ENCODE peak calls at places on chromosome 11, in five cellular contexts. D, E, S, R and K are unnamed samples.

GRCh38 chr11:6824461-6824860 is 21.0 kb upstream of the OR10A5 start:
- DNase-seq in D (no peak), E (no peak), S (no peak), R (no peak), K (no peak)

GRCh38 chr11:128482512-128483191 is 104.7 kb downstream of the ETS1 start:
- DNase-seq in D (peak; percentile 65), E (no peak), S (no peak), R (peak; percentile 39), K (no peak)

GRCh38 chr11:44729065-44729464 is 2.3 kb downstream of the TSPAN18 start:
- DNase-seq in D (no peak), E (no peak), S (no peak), R (no peak), K (no peak)

GRCh38 chr11:17291710-17292109 is 15.2 kb downstream of the NUCB2 start:
- DNase-seq in D (no peak), E (no peak), S (no peak), R (no peak), K (no peak)

GRCh38 chr11:134245434-134245833 is 7.7 kb downstream of the THYN1 start:
- DNase-seq in D (no peak), E (no peak), S (no peak), R (no peak), K (no peak)

GRCh38 chr11:128481135-128481534 is 106.2 kb downstream of the ETS1 start:
- DNase-seq in D (no peak), E (no peak), S (no peak), R (no peak), K (no peak)

GRCh38 chr11:121500717-121501116 is 48.0 kb upstream of the SORL1-AS1 start:
- DNase-seq in D (no peak), E (no peak), S (no peak), R (no peak), K (no peak)

GRCh38 chr11:78921517-78921916 is 346.9 kb upstream of the NARS2 start:
- DNase-seq in D (no peak), E (no peak), S (no peak), R (no peak), K (no peak)

GRCh38 chr11:18757742-18758294 is 31.8 kb upstream of the IGSF22 start:
- DNase-seq in D (no peak), E (no peak), S (no peak), R (no peak), K (no peak)

GRCh38 chr11:112297248-112297866 is 36.7 kb upstream of the PLET1 start:
- DNase-seq in D (no peak), E (no peak), S (no peak), R (no peak), K (no peak)

GRCh38 chr11:14376920-14377319 is 17.9 kb upstream of the RRAS2 start:
- DNase-seq in D (no peak), E (no peak), S (no peak), R (no peak), K (no peak)

GRCh38 chr11:69744435-69744834 is 30.7 kb downstream of the FGF4 start:
- DNase-seq in D (no peak), E (no peak), S (no peak), R (peak; percentile 70), K (no peak)

GRCh38 chr11:68383976-68384501 is 71.6 kb downstream of the LRP5 start:
- DNase-seq in D (peak; percentile 71), E (peak; percentile 75), S (peak; percentile 70), R (peak; percentile 51), K (peak; percentile 93)

GRCh38 chr11:25949918-25950317 is 382.0 kb upstream of the ANO3 start:
- DNase-seq in D (no peak), E (no peak), S (no peak), R (no peak), K (no peak)

GRCh38 chr11:128628686-128629085 is 41.3 kb upstream of the ETS1 start:
- DNase-seq in D (no peak), E (no peak), S (no peak), R (no peak), K (no peak)

GRCh38 chr11:10139656-10140055 is 154.4 kb downstream of the SBF2 start:
- DNase-seq in D (no peak), E (no peak), S (no peak), R (peak; percentile 79), K (no peak)

GRCh38 chr11:71357414-71357813 is 90.8 kb downstream of the DHCR7 start:
- DNase-seq in D (no peak), E (no peak), S (no peak), R (no peak), K (no peak)

GRCh38 chr11:68821670-68822069 is 20.0 kb downstream of the CPT1A start:
- DNase-seq in D (no peak), E (no peak), S (no peak), R (no peak), K (no peak)

GRCh38 chr11:44634401-44635281 is 69.2 kb downstream of the CD82 start:
- DNase-seq in D (peak; percentile 54), E (peak; percentile 51), S (peak; percentile 88), R (peak; percentile 58), K (peak; percentile 94)

GRCh38 chr11:126268361-126268707 is 361 bp downstream of the SRPRA start:
- DNase-seq in D (no peak), E (no peak), S (no peak), R (no peak), K (no peak)

GRCh38 chr11:76671626-76672309 is 1.2 kb upstream of the LRRC32 start:
- DNase-seq in D (no peak), E (no peak), S (no peak), R (no peak), K (no peak)

GRCh38 chr11:76672431-76673163 is 2.0 kb upstream of the LRRC32 start:
- DNase-seq in D (no peak), E (peak; percentile 41), S (no peak), R (no peak), K (no peak)

GRCh38 chr11:76671236-76671590 is 666 bp upstream of the LRRC32 start:
- DNase-seq in D (no peak), E (no peak), S (no peak), R (no peak), K (no peak)

GRCh38 chr11:76669901-76670474 is 559 bp downstream of the LRRC32 start:
- DNase-seq in D (peak; percentile 76), E (no peak), S (no peak), R (peak; percentile 87), K (no peak)

DNA sequence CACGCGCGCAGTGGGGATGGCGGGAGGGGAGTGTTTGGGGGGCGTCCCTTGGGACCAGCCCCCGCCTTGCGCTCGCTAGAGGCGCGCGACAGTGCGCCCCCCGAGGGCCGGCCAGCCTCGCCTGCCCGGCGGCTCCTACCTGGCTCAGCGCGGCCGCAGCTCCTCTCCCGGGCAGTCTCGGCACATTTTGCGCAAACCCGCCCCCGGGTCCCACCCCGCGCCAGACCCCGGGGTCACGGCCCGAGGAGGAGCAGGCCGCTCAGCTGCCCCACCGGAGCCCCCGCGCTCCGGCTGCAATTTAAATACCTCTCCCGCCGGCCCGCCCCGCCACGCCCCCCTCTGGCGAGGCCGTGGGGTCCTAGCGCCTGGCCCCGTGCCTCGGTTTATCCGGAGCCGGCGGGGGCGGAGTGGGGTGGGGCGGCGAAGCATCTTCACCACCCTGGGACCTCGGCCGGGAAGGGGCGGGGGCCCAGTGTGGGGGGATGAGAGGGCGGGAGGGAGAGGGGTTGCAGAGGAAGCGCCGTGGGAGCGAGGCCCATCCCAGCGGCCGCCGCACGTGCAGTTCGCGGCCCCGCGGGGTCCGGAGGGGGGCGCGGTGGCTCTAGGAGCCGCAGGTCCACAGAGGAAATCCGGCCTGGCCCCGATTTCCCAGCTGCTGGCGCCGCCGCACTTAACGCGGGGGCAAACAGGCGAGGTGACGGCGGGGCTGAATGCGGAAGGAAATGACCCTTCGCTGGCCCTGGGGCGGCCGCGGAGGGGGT is at the start of gene LRRC32:
- DNase-seq in D (peak; percentile 56), E (peak; percentile 57), S (no peak), R (no peak), K (no peak)
- TF ChIP-seq CTCF in D (no peak), E (no peak), S (no peak), R (no peak), K (no peak)

GRCh38 chr11:57460017-57460755 is at the start of gene RTN4RL2:
- DNase-seq in D (peak; percentile 30), E (no peak), S (peak; percentile 46), R (peak; percentile 20), K (no peak)
- TF ChIP-seq CTCF in D (no peak), E (peak; percentile 19), S (no peak), R (peak; percentile 47), K (no peak)

GRCh38 chr11:122756417-122756816 is 81.9 kb upstream of the CRTAM start:
- DNase-seq in D (peak; percentile 47), E (peak; percentile 52), S (no peak), R (no peak), K (no peak)

GRCh38 chr11:122755941-122756340 is 82.4 kb upstream of the CRTAM start:
- DNase-seq in D (no peak), E (no peak), S (no peak), R (no peak), K (no peak)

GRCh38 chr11:122755409-122755808 is 82.9 kb upstream of the CRTAM start:
- DNase-seq in D (no peak), E (no peak), S (no peak), R (no peak), K (no peak)

GRCh38 chr11:122754028-122754427 is 84.3 kb upstream of the CRTAM start:
- DNase-seq in D (no peak), E (no peak), S (no peak), R (no peak), K (no peak)

DNA sequence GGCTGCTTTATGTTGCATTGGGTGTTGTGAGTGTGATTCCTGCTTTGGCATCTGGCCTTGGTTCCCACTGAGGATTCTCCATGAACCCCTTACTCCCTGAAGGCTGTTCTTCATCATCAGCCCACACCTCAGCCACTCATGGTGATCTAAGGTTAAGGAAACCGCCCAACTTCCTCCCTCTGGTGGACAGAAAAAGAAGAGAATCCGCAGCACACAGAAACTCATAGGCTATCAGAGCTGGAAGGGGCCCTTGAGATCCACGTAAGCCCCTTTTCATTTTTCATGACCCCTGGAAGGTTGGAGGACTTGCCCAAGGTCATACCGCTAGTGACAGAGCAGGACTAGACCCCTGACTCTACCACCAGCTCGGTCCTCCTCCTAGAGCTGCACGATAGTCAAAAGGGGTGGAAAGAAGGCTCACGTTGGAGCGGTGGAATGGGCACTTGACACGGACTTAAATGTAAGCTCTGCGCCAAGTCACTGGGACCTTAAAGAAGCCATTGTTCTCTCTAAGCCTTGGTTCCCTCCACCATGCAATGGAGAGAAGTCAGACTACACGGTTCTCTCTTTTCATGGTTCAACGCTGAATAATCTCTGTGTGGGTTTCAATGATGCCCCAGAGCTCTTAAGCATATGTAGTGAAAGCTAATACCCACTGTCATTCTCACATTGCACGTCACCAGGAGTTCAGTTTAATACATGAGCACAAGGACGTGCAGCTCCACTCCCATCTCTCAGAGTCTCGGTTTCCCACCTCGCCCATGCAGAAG is 83.6 kb upstream of the CRTAM start:
- DNase-seq in D (no peak), E (peak; percentile 11), S (no peak), R (no peak), K (no peak)
- TF ChIP-seq CTCF in D (no peak), E (peak; percentile 28), S (peak; percentile 10), R (peak; percentile 69), K (no peak)

DNA sequence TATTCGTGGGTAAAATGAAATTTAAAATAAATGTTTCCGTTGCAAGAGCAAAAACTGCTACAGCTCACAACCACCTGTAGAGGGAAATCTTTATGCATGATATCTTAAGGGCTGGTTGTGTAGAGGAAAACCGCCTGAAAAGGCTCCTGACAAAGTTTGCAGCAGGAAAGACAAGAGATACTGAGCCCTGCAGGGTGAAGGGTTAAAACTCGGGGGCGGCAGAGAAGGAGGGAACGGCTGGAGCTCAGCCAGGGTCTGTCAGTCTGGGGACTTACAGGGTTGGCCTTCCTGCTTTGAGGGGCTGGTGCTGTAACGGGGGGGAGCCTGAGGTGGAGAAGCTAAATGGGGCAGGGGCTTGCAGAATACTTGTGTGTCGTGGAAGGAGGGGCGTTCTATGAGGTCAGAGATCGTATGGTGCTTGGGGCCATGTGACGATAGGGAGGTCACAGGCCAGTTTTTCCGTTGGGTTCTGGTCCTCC is 122.9 kb upstream of the HSD17B12 start:
- DNase-seq in D (no peak), E (no peak), S (no peak), R (no peak), K (no peak)
- TF ChIP-seq CTCF in D (peak; percentile 12), E (no peak), S (no peak), R (peak; percentile 33), K (no peak)